ENCODE peak calls at places on chromosomes 12 and 14, in nine cellular contexts. B is gastrocnemius medialis, R is left ventricle myocardium inferior, F is bronchial epithelial cell, C is GM12865, U is neural progenitor cell, O is foreskin fibroblast, E is keratinocyte, I is choroid plexus epithelial cell. G is an unnamed sample.
A peak's percentile ranks its signal among the peaks of the same experiment; 100 is the strongest.

GRCh38 chr14:25032092-25032784 is 17.7 kb downstream of the STXBP6 start:
- DNase-seq in E (no peak), B (no peak), O (no peak), C (peak; percentile 30), I (no peak), F (no peak), U (no peak), R (no peak), G (no peak)

GRCh38 chr14:58466459-58466858 is 38.9 kb downstream of the KIAA0586 start:
- DNase-seq in B (no peak), C (no peak), F (no peak), U (no peak), I (no peak), E (no peak), R (no peak), O (no peak), G (no peak)

GRCh38 chr12:12521923-12522322 is 40.7 kb downstream of the DUSP16 start:
- DNase-seq in E (no peak), O (no peak), F (no peak), C (no peak), U (no peak), B (no peak), I (no peak), R (no peak), G (no peak)

GRCh38 chr12:92331383-92331782 is 185.7 kb upstream of the BTG1 start:
- DNase-seq in F (no peak), R (no peak), E (no peak), I (no peak), C (no peak), B (no peak), O (no peak), U (peak; percentile 38), G (no peak)

GRCh38 chr14:83991666-83992065 is 1538.3 kb upstream of the FLRT2 start:
- DNase-seq in R (no peak), O (no peak), I (no peak), F (no peak), B (no peak), U (no peak), E (no peak), C (no peak), G (no peak)

GRCh38 chr14:93056840-93057585 is 58.7 kb downstream of the ITPK1 start:
- DNase-seq in U (no peak), C (no peak), R (no peak), E (no peak), B (no peak), I (no peak), O (peak; percentile 29), F (no peak), G (no peak)

GRCh38 chr12:4555804-4556203 is 6.2 kb upstream of the DYRK4 start:
- DNase-seq in I (peak; percentile 14), B (no peak), E (no peak), C (no peak), O (no peak), R (no peak), F (peak; percentile 31), U (no peak), G (no peak)

GRCh38 chr12:120739821-120740613 is 14.4 kb downstream of the ACADS start:
- DNase-seq in I (no peak), R (no peak), F (no peak), B (no peak), C (no peak), O (no peak), E (no peak), U (peak; percentile 19), G (no peak)

DNA sequence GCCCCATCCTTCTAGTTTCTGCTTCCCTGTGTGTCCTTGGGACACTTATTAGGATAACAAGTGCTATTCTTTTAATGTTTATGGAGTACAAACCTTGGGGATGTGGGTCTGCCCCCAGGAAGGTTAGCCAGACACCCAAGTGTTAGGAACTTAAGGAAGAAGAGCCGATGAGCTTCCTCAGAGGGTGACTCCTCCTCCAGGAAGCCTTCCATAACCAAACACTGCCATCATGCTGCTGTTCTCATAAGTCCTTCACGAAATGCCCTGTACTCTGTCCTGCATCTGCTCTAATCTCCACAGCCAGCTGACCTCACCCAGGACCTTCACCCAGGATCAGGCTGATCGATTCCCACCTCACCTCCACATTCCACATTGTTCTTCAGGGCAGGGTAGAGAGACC is 1.2 kb upstream of the KRT85 start:
- DNase-seq in I (no peak), E (no peak), C (no peak), U (no peak), R (no peak), F (no peak), O (no peak), B (no peak), G (no peak)
- TF ChIP-seq CTCF in I (no peak), E (no peak), C (no peak), U (no peak), R (no peak), F (no peak), O (no peak), B (no peak), G (no peak)

GRCh38 chr12:57090924-57091632 is 2.2 kb downstream of the NAB2 start:
- DNase-seq in R (no peak), O (no peak), E (no peak), C (no peak), F (no peak), I (no peak), B (no peak), U (no peak), G (no peak)
- TF ChIP-seq CTCF in R (peak; percentile 8), O (no peak), E (no peak), C (no peak), F (peak; percentile 29), I (no peak), B (no peak), U (no peak), G (no peak)

DNA sequence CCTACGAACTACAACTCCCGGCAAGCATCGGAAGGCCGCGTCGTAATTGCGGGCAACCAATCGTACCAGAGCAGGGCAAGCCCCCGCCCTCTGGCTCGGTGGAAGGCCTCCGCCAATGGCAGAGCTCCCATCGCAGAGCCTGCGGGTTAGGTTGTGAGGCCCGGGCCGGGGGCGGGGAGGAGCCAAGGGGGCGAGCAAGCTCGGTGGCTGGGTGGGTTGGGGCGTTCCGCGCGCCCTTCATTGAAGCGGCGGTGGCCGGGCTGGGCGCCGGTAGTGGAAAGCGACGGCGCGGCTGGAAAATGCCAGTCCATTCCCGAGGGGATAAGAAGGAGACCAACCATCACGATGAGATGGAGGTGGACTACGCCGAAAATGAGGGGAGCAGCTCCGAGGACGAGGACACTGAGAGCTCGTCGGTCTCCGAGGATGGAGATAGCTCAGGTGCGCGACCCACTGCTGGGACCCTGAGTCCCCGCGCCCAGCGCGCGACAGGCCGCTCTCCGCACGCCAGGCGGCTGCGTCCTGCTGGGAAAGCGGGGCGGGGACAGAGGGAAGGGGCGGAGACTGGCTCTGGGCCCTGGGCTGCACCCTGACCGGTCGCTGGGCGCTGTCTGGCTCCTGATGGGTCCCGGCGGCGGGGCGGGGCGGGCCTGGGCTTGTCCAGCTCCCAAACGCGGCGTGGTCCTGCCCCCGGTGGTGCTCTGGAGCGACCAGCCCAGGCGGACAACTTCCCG is at the start of gene BRMS1L:
- DNase-seq in E (peak; percentile 94), R (peak; percentile 99), O (peak; percentile 99), B (peak; percentile 96), F (peak; percentile 95), I (peak; percentile 100), U (peak; percentile 99), C (peak; percentile 99), G (peak; percentile 99)
- TF ChIP-seq CTCF in E (no peak), R (peak; percentile 49), O (no peak), B (no peak), F (no peak), I (no peak), U (peak; percentile 15), C (no peak), G (no peak)

DNA sequence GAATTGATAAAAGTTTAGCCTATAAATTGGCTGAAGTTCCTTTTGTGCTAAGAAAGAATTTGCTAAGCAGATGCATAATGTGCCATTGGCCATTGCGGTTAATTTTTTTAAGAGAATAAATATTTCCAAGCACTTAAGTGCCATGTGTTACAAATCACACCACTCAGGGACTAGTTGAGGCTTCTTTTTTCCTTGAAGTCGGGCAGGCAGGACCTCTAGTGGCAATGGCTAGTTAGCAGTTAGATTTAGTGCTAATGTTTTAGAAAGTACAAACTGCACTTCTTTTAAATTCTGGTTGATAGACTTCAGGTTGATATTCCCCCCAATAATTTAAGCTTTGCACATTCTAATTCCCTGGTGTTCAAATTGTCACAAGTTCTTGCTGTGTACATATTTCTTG is 294.3 kb downstream of the APAF1 start:
- DNase-seq in R (no peak), E (no peak), C (peak; percentile 6), U (peak; percentile 49), I (peak; percentile 77), F (peak; percentile 30), O (peak; percentile 8), B (no peak), G (peak; percentile 42)
- TF ChIP-seq CTCF in R (peak; percentile 33), E (no peak), C (peak; percentile 21), U (peak; percentile 74), I (peak; percentile 83), F (peak; percentile 41), O (peak; percentile 52), B (no peak), G (peak; percentile 50)

GRCh38 chr12:22473212-22473611 is 71.1 kb downstream of the C2CD5 start:
- DNase-seq in O (no peak), U (no peak), F (no peak), B (no peak), E (no peak), C (peak; percentile 35), R (no peak), I (no peak), G (no peak)
- TF ChIP-seq CTCF in O (no peak), U (no peak), F (no peak), B (no peak), E (no peak), C (no peak), R (no peak), I (no peak), G (no peak)

GRCh38 chr12:100404769-100405407 is 48.0 kb downstream of the SLC17A8 start:
- DNase-seq in R (no peak), B (no peak), I (peak; percentile 46), O (peak; percentile 8), F (peak; percentile 23), U (peak; percentile 90), E (no peak), C (peak; percentile 72), G (peak; percentile 54)
- TF ChIP-seq CTCF in R (peak; percentile 59), B (no peak), I (peak; percentile 57), O (peak; percentile 44), F (peak; percentile 59), U (peak; percentile 89), E (peak; percentile 50), C (peak; percentile 64), G (peak; percentile 52)

G was measured in fibroblast of pulmonary artery.